ENCODE peak calls at places on chromosomes 2 and 18, in six cellular contexts. W is AML-193; Y is D341Med; C is NCI-H1092; D is neural crest cell; B is stimulated activated CD4-positive, alpha-beta T cell treated with anti-CD3 and anti-CD28 coated beads, Interleukin-1b, Interleukin-23, amount 100 ng/mL, for 1 hour. K is an unnamed sample.

GRCh38 chr2:241139531-241140444 is 9.5 kb downstream of the PASK start:
- DNase-seq in W (no peak), Y (no peak), C (no peak), D (no peak), B (no peak), K (no peak)

GRCh38 chr18:23093772-23094171 is 41.5 kb upstream of the CABLES1 start:
- DNase-seq in W (no peak), Y (no peak), C (no peak), D (no peak), B (no peak), K (no peak)

GRCh38 chr18:26185267-26185666 is 41.0 kb upstream of the TAF4B start:
- DNase-seq in W (no peak), Y (no peak), C (no peak), D (no peak), B (no peak), K (no peak)

GRCh38 chr2:103169856-103170255 is 408.0 kb downstream of the TMEM182 start:
- DNase-seq in W (no peak), Y (no peak), C (no peak), D (no peak), B (no peak), K (no peak)

GRCh38 chr2:223797811-223798721 is 39.3 kb downstream of the AP1S3 start:
- DNase-seq in W (no peak), Y (peak; percentile 39), C (peak; percentile 3), D (no peak), B (no peak), K (no peak)

GRCh38 chr2:3461781-3462492 is 57.4 kb downstream of the ADI1 start:
- DNase-seq in W (peak; percentile 64), Y (no peak), C (no peak), D (peak; percentile 40), B (no peak), K (no peak)

GRCh38 chr18:47872426-47872825 is 58.0 kb downstream of the SMAD2 start:
- DNase-seq in W (no peak), Y (no peak), C (no peak), D (no peak), B (no peak), K (no peak)

GRCh38 chr18:78171954-78172353 is 807.7 kb upstream of the SALL3 start:
- DNase-seq in W (no peak), Y (no peak), C (no peak), D (no peak), B (no peak), K (no peak)